ENCODE peak calls at places on chromosomes 11 and 22, in four cellular contexts. Y is H1, Q is HepG2, P is K562. O is an unnamed sample.

GRCh38 chr11:76225122-76225584 is 18.9 kb upstream of the WNT11 start:
- DNase-seq in Y (no peak), Q (no peak), P (no peak), O (no peak)

GRCh38 chr11:77087723-77088225 is 14.9 kb upstream of the OMP start:
- DNase-seq in Y (no peak), Q (no peak), P (no peak), O (no peak)

GRCh38 chr11:20172721-20173447 is 12.6 kb upstream of the DBX1 start:
- DNase-seq in Y (no peak), Q (no peak), P (no peak), O (no peak)

GRCh38 chr11:24509114-24509513 is 12.3 kb downstream of the LUZP2 start:
- DNase-seq in Y (no peak), Q (no peak), P (no peak), O (peak; percentile 15)

GRCh38 chr11:21771097-21771496 is 421.8 kb upstream of the ANO5 start:
- DNase-seq in Y (no peak), Q (no peak), P (no peak), O (no peak)

GRCh38 chr11:44267366-44268072 is 42.4 kb downstream of the ALX4 start:
- DNase-seq in Y (no peak), Q (no peak), P (peak; percentile 49), O (no peak)

GRCh38 chr11:32785262-32785661 is 9.2 kb downstream of the CCDC73 start:
- DNase-seq in Y (no peak), Q (no peak), P (no peak), O (no peak)

GRCh38 chr11:93858376-93858775 is 8.0 kb upstream of the VSTM5 start:
- DNase-seq in Y (no peak), Q (no peak), P (no peak), O (no peak)

GRCh38 chr22:45166935-45167334 is 3.2 kb downstream of the NUP50 start:
- DNase-seq in Y (no peak), Q (no peak), P (no peak), O (no peak)

GRCh38 chr22:27461470-27461869 is 340.1 kb downstream of the MN1 start:
- DNase-seq in Y (peak; percentile 75), Q (no peak), P (no peak), O (no peak)

GRCh38 chr11:8691601-8692000 is 9.0 kb downstream of the RPL27A start:
- DNase-seq in Y (no peak), Q (no peak), P (no peak), O (no peak)

GRCh38 chr22:17046949-17047348 is 37.9 kb upstream of the IL17RA start:
- DNase-seq in Y (no peak), Q (no peak), P (no peak), O (no peak)

GRCh38 chr11:46006418-46007070 is 84.1 kb downstream of the LARGE2 start:
- DNase-seq in Y (no peak), Q (peak; percentile 71), P (peak; percentile 68), O (peak; percentile 79)

GRCh38 chr11:65414776-65415498 is 7.7 kb upstream of the NEAT1 start:
- DNase-seq in Y (no peak), Q (no peak), P (no peak), O (no peak)

GRCh38 chr22:26429458-26430238 is 588 bp downstream of the ASPHD2 start:
- DNase-seq in Y (no peak), Q (no peak), P (no peak), O (no peak)

GRCh38 chr11:34165786-34166557 is 60.5 kb downstream of the NAT10 start:
- DNase-seq in Y (no peak), Q (no peak), P (peak; percentile 42), O (no peak)

GRCh38 chr11:13261600-13262061 is 16.0 kb upstream of the BMAL1 start:
- DNase-seq in Y (no peak), Q (no peak), P (no peak), O (peak; percentile 68)

GRCh38 chr22:23718371-23719165 is 27.8 kb downstream of the RGL4 start:
- DNase-seq in Y (no peak), Q (no peak), P (no peak), O (peak; percentile 10)

GRCh38 chr11:69669486-69669885 is 5.7 kb downstream of the LTO1 start:
- DNase-seq in Y (no peak), Q (no peak), P (no peak), O (no peak)

GRCh38 chr11:116782728-116783127 is 5.1 kb downstream of the ZPR1 start:
- DNase-seq in Y (no peak), Q (no peak), P (no peak), O (no peak)

GRCh38 chr22:42326301-42326700 is 55.8 kb upstream of the TCF20 start:
- DNase-seq in Y (no peak), Q (no peak), P (no peak), O (no peak)

GRCh38 chr11:9855579-9856260 is 191.8 kb downstream of the SWAP70 start:
- DNase-seq in Y (no peak), Q (no peak), P (no peak), O (no peak)

GRCh38 chr11:6022954-6023353 is 7.6 kb downstream of the OR56A1 start:
- DNase-seq in Y (no peak), Q (peak; percentile 43), P (peak; percentile 14), O (peak; percentile 70)

GRCh38 chr22:20093437-20093836 is 13.4 kb downstream of the DGCR8 start:
- DNase-seq in Y (no peak), Q (no peak), P (no peak), O (no peak)

GRCh38 chr11:58495906-58496305 is 12.0 kb downstream of the OR5B21 start:
- DNase-seq in Y (no peak), Q (no peak), P (no peak), O (no peak)

GRCh38 chr11:66674964-66675602 is 2.6 kb downstream of the RBM4B start:
- DNase-seq in Y (no peak), Q (no peak), P (no peak), O (no peak)

GRCh38 chr11:20555783-20556182 is 43.6 kb upstream of the SLC6A5 start:
- DNase-seq in Y (no peak), Q (no peak), P (no peak), O (no peak)

GRCh38 chr22:37148031-37148651 is 1.6 kb downstream of the IL2RB start:
- DNase-seq in Y (no peak), Q (no peak), P (no peak), O (no peak)

GRCh38 chr11:492416-493226 is 14.4 kb downstream of the RNH1 start:
- DNase-seq in Y (no peak), Q (no peak), P (no peak), O (no peak)

GRCh38 chr11:124763156-124763947 is 1.3 kb upstream of the ESAM start:
- DNase-seq in Y (no peak), Q (peak; percentile 72), P (peak; percentile 68), O (peak; percentile 92)

GRCh38 chr11:124760806-124761205 is 1.3 kb downstream of the ESAM start:
- DNase-seq in Y (no peak), Q (no peak), P (no peak), O (no peak)

GRCh38 chr11:124761301-124762021 is 629 bp downstream of the ESAM start:
- DNase-seq in Y (no peak), Q (no peak), P (no peak), O (peak; percentile 51)

GRCh38 chr11:124762624-124763155 is 600 bp upstream of the ESAM start:
- DNase-seq in Y (no peak), Q (no peak), P (peak; percentile 55), O (no peak)

GRCh38 chr11:124762077-124762623 is at the start of gene ESAM:
- DNase-seq in Y (no peak), Q (no peak), P (peak; percentile 86), O (no peak)
- TF ChIP-seq JUN in Y (no peak), Q (no peak), P (no peak), O (no peak)

GRCh38 chr11:133964946-133965632 is 8.3 kb upstream of the IGSF9B start:
- DNase-seq in Y (no peak), Q (no peak), P (no peak), O (no peak)

GRCh38 chr11:133966147-133966546 is 9.4 kb upstream of the IGSF9B start:
- DNase-seq in Y (no peak), Q (no peak), P (no peak), O (no peak)

GRCh38 chr11:133967599-133968238 is 11.0 kb upstream of the IGSF9B start:
- DNase-seq in Y (no peak), Q (no peak), P (no peak), O (no peak)

GRCh38 chr11:133968300-133968699 is 11.5 kb upstream of the IGSF9B start:
- DNase-seq in Y (no peak), Q (no peak), P (no peak), O (no peak)

DNA sequence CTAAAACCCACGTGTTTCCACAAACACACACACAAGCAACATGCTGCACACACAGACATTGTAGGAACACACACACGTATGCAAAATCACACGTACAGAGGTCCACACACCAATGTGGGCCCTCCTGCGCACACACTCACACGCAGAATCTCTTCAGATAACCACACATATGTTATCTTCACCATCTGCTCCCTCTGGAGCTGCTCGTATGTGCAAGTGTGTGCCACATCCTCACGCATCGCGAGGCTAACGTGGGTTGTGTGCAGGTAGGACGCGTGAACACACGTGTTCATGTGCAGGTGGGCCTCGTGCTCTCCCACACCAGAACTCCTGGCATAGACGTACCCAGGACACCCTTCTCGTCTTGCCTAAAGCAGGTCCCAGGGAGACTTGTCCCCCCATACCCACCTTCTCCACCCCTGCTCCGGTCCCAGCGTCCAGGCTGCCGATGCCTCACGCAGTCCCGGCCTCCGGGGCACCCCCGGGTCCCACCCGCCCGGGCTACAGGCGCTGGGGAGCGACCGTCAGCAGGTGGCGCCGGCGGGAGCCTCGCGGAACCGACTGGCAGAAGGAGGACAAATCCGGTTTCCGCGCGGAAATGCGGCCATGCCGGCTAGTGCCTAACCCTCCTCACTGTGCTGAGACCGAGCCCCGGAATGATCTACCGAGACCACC is 10.3 kb upstream of the IGSF9B start:
- DNase-seq in Y (no peak), Q (no peak), P (peak; percentile 41), O (no peak)
- H3K4me2 ChIP-seq in Y (peak overlapping the region; percentile 8), Q (no peak overlapping the region), P (peak overlapping the region; percentile 52), O (no peak overlapping the region)

DNA sequence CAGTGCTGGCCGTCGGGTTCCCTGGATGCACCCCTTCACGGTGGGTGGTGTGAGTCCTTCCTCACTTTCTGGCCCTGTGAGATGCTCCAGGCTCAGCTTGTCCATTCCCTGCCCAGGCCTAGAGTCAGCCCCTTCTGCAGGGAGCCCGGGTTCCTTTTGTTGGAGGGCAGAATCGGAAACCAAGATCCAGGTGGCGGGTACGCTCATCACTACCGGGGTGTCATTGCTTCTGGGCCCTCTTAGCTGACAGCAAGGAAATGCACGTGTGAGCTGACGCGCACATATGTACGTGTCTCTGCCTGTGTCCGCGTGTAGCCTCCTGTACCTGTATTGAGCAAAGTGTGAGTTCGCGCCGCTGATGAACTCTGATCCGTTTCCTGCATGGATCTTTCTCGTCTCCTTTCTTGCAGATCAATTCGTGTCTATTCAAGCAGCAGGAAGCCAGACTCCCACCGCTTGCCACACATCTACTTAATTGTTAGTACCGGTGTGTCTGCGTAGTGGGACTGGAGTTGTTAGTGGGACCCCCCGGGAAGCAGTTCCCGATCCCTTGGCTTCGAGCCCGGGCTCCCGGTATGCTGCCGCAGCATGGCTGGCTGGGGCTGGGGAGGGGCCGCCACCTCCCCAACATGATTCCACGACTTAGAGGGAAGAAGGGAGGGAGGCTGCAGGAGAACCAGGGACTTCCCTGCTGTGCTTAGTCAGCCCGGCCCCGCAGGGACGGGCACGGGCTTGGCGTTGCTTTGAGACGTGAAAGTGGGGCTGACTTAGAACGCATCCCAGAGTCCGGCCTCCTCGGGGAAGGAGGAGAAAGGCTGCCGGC is 35.9 kb upstream of the GRAMD4 start:
- DNase-seq in Y (no peak), Q (no peak), P (no peak), O (no peak)
- H3K79me2 ChIP-seq in Y (peaks cover 6% of the 10 kb centered on the region), Q (peaks cover 18% of the 10 kb centered on the region), P (peaks cover 81% of the 10 kb centered on the region), O (no peaks in the 10 kb centered on the region)

DNA sequence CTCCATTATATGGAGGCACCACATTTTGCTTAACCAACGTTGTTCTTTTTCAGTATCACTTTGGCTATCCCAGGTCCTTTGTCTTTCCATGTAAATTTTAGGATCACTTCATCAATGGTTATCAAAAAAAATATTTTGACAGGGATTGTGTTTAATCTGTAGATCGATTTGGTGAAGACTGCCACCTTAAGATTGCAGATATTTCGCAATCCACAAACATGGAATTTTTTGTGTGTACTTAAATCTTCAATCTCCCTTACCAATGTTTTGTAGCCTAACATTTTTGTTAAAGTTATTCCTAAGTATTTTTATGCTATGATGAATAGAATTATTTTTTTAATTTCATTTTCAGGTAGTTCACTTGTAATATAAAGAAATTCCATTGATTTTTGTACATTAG is 18.6 kb downstream of the PLAAT5 start:
- DNase-seq in Y (no peak), Q (no peak), P (no peak), O (no peak)
- TF ChIP-seq JUN in Y (no peak), Q (no peak), P (no peak), O (no peak)